ENCODE peak calls at places on chromosome 21, in five cellular contexts. One of them, this sample, is unnamed.

GRCh38 chr21:44496900-44497550 is 41.7 kb downstream of the LRRC3 start:
- DNase-seq in heart right ventricle: no peak
- DNase-seq in hepatocyte: no peak
- DNase-seq in IMR-90: no peak
- DNase-seq in uterus: no peak
- DNase-seq in this sample: no peak

GRCh38 chr21:29749957-29750356 is 189.8 kb downstream of the GRIK1 start:
- DNase-seq in heart right ventricle: no peak
- DNase-seq in hepatocyte: no peak
- DNase-seq in IMR-90: no peak
- DNase-seq in uterus: no peak
- DNase-seq in this sample: no peak

GRCh38 chr21:34129971-34130597 is 56.7 kb downstream of the MRPS6 start:
- DNase-seq in heart right ventricle: no peak
- DNase-seq in hepatocyte: peak
- DNase-seq in IMR-90: peak
- DNase-seq in uterus: no peak
- DNase-seq in this sample: no peak

GRCh38 chr21:34687065-34687464 is 18.3 kb downstream of the CLIC6 start:
- DNase-seq in heart right ventricle: no peak
- DNase-seq in hepatocyte: peak
- DNase-seq in IMR-90: no peak
- DNase-seq in uterus: no peak
- DNase-seq in this sample: no peak

GRCh38 chr21:30193201-30193600 is 22.7 kb downstream of the CLDN8 start:
- DNase-seq in heart right ventricle: no peak
- DNase-seq in hepatocyte: no peak
- DNase-seq in IMR-90: no peak
- DNase-seq in uterus: no peak
- DNase-seq in this sample: no peak

GRCh38 chr21:44582055-44582454 is 1.7 kb upstream of the KRTAP10-5 start:
- DNase-seq in heart right ventricle: no peak
- DNase-seq in hepatocyte: no peak
- DNase-seq in IMR-90: no peak
- DNase-seq in uterus: no peak
- DNase-seq in this sample: no peak

GRCh38 chr21:37574316-37574715 is 207.7 kb downstream of the DYRK1A start:
- DNase-seq in heart right ventricle: no peak
- DNase-seq in hepatocyte: no peak
- DNase-seq in IMR-90: no peak
- DNase-seq in uterus: no peak
- DNase-seq in this sample: no peak

GRCh38 chr21:44816761-44817505 is 929 bp downstream of the SUMO3 start:
- DNase-seq in heart right ventricle: peak
- DNase-seq in hepatocyte: no peak
- DNase-seq in IMR-90: no peak
- DNase-seq in uterus: peak
- DNase-seq in this sample: no peak

GRCh38 chr21:39125752-39126485 is 57.3 kb downstream of the PSMG1 start:
- DNase-seq in heart right ventricle: peak
- DNase-seq in hepatocyte: peak
- DNase-seq in IMR-90: peak
- DNase-seq in uterus: no peak
- DNase-seq in this sample: peak

GRCh38 chr21:19256934-19257660 is 853.5 kb upstream of the TMPRSS15 start:
- DNase-seq in heart right ventricle: peak
- DNase-seq in hepatocyte: no peak
- DNase-seq in IMR-90: no peak
- DNase-seq in uterus: no peak
- DNase-seq in this sample: no peak

GRCh38 chr21:20591294-20591693 is 406.9 kb upstream of the NCAM2 start:
- DNase-seq in heart right ventricle: no peak
- DNase-seq in hepatocyte: no peak
- DNase-seq in IMR-90: no peak
- DNase-seq in uterus: no peak
- DNase-seq in this sample: no peak

GRCh38 chr21:34143783-34144182 is 70.4 kb downstream of the MRPS6 start:
- DNase-seq in heart right ventricle: no peak
- DNase-seq in hepatocyte: no peak
- DNase-seq in IMR-90: no peak
- DNase-seq in uterus: no peak
- DNase-seq in this sample: no peak

GRCh38 chr21:37139154-37139553 is 66.1 kb downstream of the TTC3 start:
- DNase-seq in heart right ventricle: no peak
- DNase-seq in hepatocyte: no peak
- DNase-seq in IMR-90: no peak
- DNase-seq in uterus: no peak
- DNase-seq in this sample: no peak

GRCh38 chr21:14229399-14229798 is 13.4 kb downstream of the RBM11 start:
- DNase-seq in heart right ventricle: no peak
- DNase-seq in hepatocyte: no peak
- DNase-seq in IMR-90: no peak
- DNase-seq in uterus: no peak
- DNase-seq in this sample: no peak

GRCh38 chr21:34154878-34155277 is 81.5 kb downstream of the MRPS6 start:
- DNase-seq in heart right ventricle: no peak
- DNase-seq in hepatocyte: no peak
- DNase-seq in IMR-90: no peak
- DNase-seq in uterus: no peak
- DNase-seq in this sample: no peak

GRCh38 chr21:35063428-35064172 is 14.5 kb upstream of the RUNX1 start:
- DNase-seq in heart right ventricle: no peak
- DNase-seq in hepatocyte: no peak
- DNase-seq in IMR-90: no peak
- DNase-seq in uterus: no peak
- DNase-seq in this sample: no peak

GRCh38 chr21:16304700-16305099 is 574.9 kb downstream of the USP25 start:
- DNase-seq in heart right ventricle: no peak
- DNase-seq in hepatocyte: no peak
- DNase-seq in IMR-90: no peak
- DNase-seq in uterus: no peak
- DNase-seq in this sample: no peak

GRCh38 chr21:16302851-16303282 is 573.1 kb downstream of the USP25 start:
- DNase-seq in heart right ventricle: peak
- DNase-seq in hepatocyte: peak
- DNase-seq in IMR-90: peak
- DNase-seq in uterus: peak
- DNase-seq in this sample: no peak

GRCh38 chr21:16305686-16306085 is 575.9 kb downstream of the USP25 start:
- DNase-seq in heart right ventricle: no peak
- DNase-seq in hepatocyte: no peak
- DNase-seq in IMR-90: no peak
- DNase-seq in uterus: no peak
- DNase-seq in this sample: peak

GRCh38 chr21:16307256-16307655 is 577.5 kb downstream of the USP25 start:
- DNase-seq in heart right ventricle: no peak
- DNase-seq in hepatocyte: no peak
- DNase-seq in IMR-90: no peak
- DNase-seq in uterus: no peak
- DNase-seq in this sample: no peak

DNA sequence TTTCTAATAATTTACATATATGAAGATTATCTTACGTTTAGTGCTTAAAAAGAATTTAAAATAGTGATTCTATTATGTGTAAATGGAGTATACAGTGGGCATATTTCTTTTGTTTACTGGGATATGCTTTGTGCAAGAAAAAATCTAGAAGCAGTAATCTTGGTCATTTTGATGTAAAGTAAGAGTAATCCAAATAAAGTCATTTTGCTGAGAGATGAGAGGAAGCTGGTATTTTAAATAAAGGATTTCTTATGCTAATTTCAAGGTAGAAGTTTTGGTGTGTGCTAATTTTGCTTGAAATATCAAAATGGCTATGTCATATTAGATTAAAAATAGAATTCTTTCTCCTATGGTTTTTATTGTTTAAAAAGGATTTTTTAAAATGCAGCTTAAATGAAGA is 574.4 kb downstream of the USP25 start:
- DNase-seq in heart right ventricle: no peak
- DNase-seq in hepatocyte: no peak
- DNase-seq in IMR-90: no peak
- DNase-seq in uterus: no peak
- DNase-seq in this sample: no peak
- H3K4me3 ChIP-seq in heart right ventricle: no peak
- H3K4me3 ChIP-seq in hepatocyte: no peak
- H3K4me3 ChIP-seq in IMR-90: no peak
- H3K4me3 ChIP-seq in uterus: no peak
- H3K4me3 ChIP-seq in this sample: no peak

GRCh38 chr21:31560479-31560878 is 99.0 kb upstream of the SOD1 start:
- DNase-seq in heart right ventricle: no peak
- DNase-seq in hepatocyte: no peak
- DNase-seq in IMR-90: no peak
- DNase-seq in uterus: no peak
- DNase-seq in this sample: no peak

GRCh38 chr21:31557956-31558838 is 101.3 kb upstream of the SOD1 start:
- DNase-seq in heart right ventricle: no peak
- DNase-seq in hepatocyte: peak
- DNase-seq in IMR-90: no peak
- DNase-seq in uterus: peak
- DNase-seq in this sample: no peak

GRCh38 chr21:31558839-31559367 is 100.6 kb upstream of the SOD1 start:
- DNase-seq in heart right ventricle: peak
- DNase-seq in hepatocyte: peak
- DNase-seq in IMR-90: peak
- DNase-seq in uterus: peak
- DNase-seq in this sample: peak

GRCh38 chr21:31557421-31557955 is 102.0 kb upstream of the SOD1 start:
- DNase-seq in heart right ventricle: no peak
- DNase-seq in hepatocyte: peak
- DNase-seq in IMR-90: no peak
- DNase-seq in uterus: no peak
- DNase-seq in this sample: no peak

GRCh38 chr21:31559368-31560119 is 99.9 kb upstream of the SOD1 start:
- DNase-seq in heart right ventricle: peak
- DNase-seq in hepatocyte: peak
- DNase-seq in IMR-90: peak
- DNase-seq in uterus: peak
- DNase-seq in this sample: peak
- H3K4me3 ChIP-seq in heart right ventricle: peak
- H3K4me3 ChIP-seq in hepatocyte: peak
- H3K4me3 ChIP-seq in IMR-90: peak
- H3K4me3 ChIP-seq in uterus: peak
- H3K4me3 ChIP-seq in this sample: peak

GRCh38 chr21:26835714-26836265 is 9.4 kb downstream of the ADAMTS1 start:
- DNase-seq in heart right ventricle: no peak
- DNase-seq in hepatocyte: no peak
- DNase-seq in IMR-90: no peak
- DNase-seq in uterus: no peak
- DNase-seq in this sample: no peak
- H3K4me3 ChIP-seq in heart right ventricle: no peak
- H3K4me3 ChIP-seq in hepatocyte: no peak
- H3K4me3 ChIP-seq in IMR-90: no peak
- H3K4me3 ChIP-seq in uterus: no peak
- H3K4me3 ChIP-seq in this sample: no peak

GRCh38 chr21:46098303-46099141 is 610 bp downstream of the COL6A2 start:
- DNase-seq in heart right ventricle: peak
- DNase-seq in hepatocyte: peak
- DNase-seq in IMR-90: no peak
- DNase-seq in uterus: peak
- DNase-seq in this sample: no peak
- H3K4me3 ChIP-seq in heart right ventricle: peak
- H3K4me3 ChIP-seq in hepatocyte: peak
- H3K4me3 ChIP-seq in IMR-90: peak
- H3K4me3 ChIP-seq in uterus: peak
- H3K4me3 ChIP-seq in this sample: peak

DNA sequence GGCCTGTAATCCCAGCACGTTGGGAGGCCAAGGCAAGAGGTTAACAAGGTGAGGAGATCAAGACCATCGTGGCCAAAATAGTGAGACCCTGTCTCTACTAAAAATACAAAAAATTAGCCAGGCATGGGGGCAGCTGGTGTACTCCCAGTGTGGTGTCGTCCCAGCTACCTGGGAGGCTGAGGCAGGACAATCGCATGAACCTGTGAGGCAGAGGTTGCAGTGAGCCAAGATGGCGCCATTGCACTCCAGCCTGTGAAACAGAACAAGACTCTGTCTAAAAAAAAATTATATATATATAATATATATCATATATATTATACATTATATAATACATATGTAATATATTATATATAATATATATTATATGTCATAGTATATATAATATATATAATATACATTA is 249.2 kb upstream of the TPTE start:
- DNase-seq in heart right ventricle: no peak
- DNase-seq in hepatocyte: no peak
- DNase-seq in IMR-90: no peak
- DNase-seq in uterus: no peak
- DNase-seq in this sample: no peak
- H3K4me3 ChIP-seq in heart right ventricle: no peak
- H3K4me3 ChIP-seq in hepatocyte: no peak
- H3K4me3 ChIP-seq in IMR-90: no peak
- H3K4me3 ChIP-seq in uterus: no peak
- H3K4me3 ChIP-seq in this sample: no peak

GRCh38 chr21:46284722-46285121 is 689 bp downstream of the MCM3AP start:
- DNase-seq in heart right ventricle: no peak
- DNase-seq in hepatocyte: no peak
- DNase-seq in IMR-90: no peak
- DNase-seq in uterus: no peak
- DNase-seq in this sample: no peak
- H3K4me3 ChIP-seq in heart right ventricle: no peak
- H3K4me3 ChIP-seq in hepatocyte: peak
- H3K4me3 ChIP-seq in IMR-90: peak
- H3K4me3 ChIP-seq in uterus: no peak
- H3K4me3 ChIP-seq in this sample: peak